ENCODE peak calls at places on chromosomes 12 and 14, in six cellular contexts. One of them, this sample, is unnamed.

GRCh38 chr12:59086124-59086523 is 165.8 kb upstream of the LRIG3 start:
- DNase-seq in NCI-H82: no peak
- DNase-seq in dorsolateral prefrontal cortex: no peak
- DNase-seq in anterior cingulate cortex: no peak
- DNase-seq in ovary: no peak
- DNase-seq in left ventricle myocardium superior: no peak
- DNase-seq in this sample: no peak

GRCh38 chr12:23217158-23217557 is 592.2 kb downstream of the ETNK1 start:
- DNase-seq in dorsolateral prefrontal cortex: no peak
- DNase-seq in anterior cingulate cortex: no peak
- DNase-seq in ovary: no peak
- DNase-seq in left ventricle myocardium superior: no peak
- DNase-seq in NCI-H82: peak
- DNase-seq in this sample: no peak

GRCh38 chr12:100706029-100706428 is 88.5 kb upstream of the ANO4 start:
- DNase-seq in left ventricle myocardium superior: no peak
- DNase-seq in NCI-H82: no peak
- DNase-seq in anterior cingulate cortex: no peak
- DNase-seq in dorsolateral prefrontal cortex: no peak
- DNase-seq in ovary: no peak
- DNase-seq in this sample: no peak

GRCh38 chr12:116959198-116959460 is 48.4 kb downstream of the FBXW8 start:
- DNase-seq in dorsolateral prefrontal cortex: no peak
- DNase-seq in anterior cingulate cortex: no peak
- DNase-seq in left ventricle myocardium superior: no peak
- DNase-seq in ovary: no peak
- DNase-seq in NCI-H82: no peak
- DNase-seq in this sample: no peak

GRCh38 chr12:5171701-5172100 is 128.0 kb downstream of the KCNA5 start:
- DNase-seq in ovary: no peak
- DNase-seq in left ventricle myocardium superior: no peak
- DNase-seq in NCI-H82: peak
- DNase-seq in anterior cingulate cortex: no peak
- DNase-seq in dorsolateral prefrontal cortex: no peak
- DNase-seq in this sample: no peak

GRCh38 chr14:64303471-64303917 is 9.3 kb upstream of the ESR2 start:
- DNase-seq in anterior cingulate cortex: no peak
- DNase-seq in NCI-H82: peak
- DNase-seq in left ventricle myocardium superior: no peak
- DNase-seq in dorsolateral prefrontal cortex: no peak
- DNase-seq in ovary: no peak
- DNase-seq in this sample: peak

GRCh38 chr14:56199095-56199975 is 81.1 kb downstream of the PELI2 start:
- DNase-seq in ovary: no peak
- DNase-seq in dorsolateral prefrontal cortex: no peak
- DNase-seq in left ventricle myocardium superior: no peak
- DNase-seq in anterior cingulate cortex: no peak
- DNase-seq in NCI-H82: peak
- DNase-seq in this sample: peak

GRCh38 chr14:90883782-90884181 is 67.6 kb upstream of the TTC7B start:
- DNase-seq in NCI-H82: no peak
- DNase-seq in anterior cingulate cortex: no peak
- DNase-seq in left ventricle myocardium superior: no peak
- DNase-seq in ovary: no peak
- DNase-seq in dorsolateral prefrontal cortex: no peak
- DNase-seq in this sample: no peak

GRCh38 chr12:31578632-31579031 is 12.3 kb downstream of the DENND5B start:
- DNase-seq in NCI-H82: no peak
- DNase-seq in left ventricle myocardium superior: no peak
- DNase-seq in ovary: peak
- DNase-seq in dorsolateral prefrontal cortex: no peak
- DNase-seq in anterior cingulate cortex: peak
- DNase-seq in this sample: no peak

GRCh38 chr12:67637718-67638117 is 10.8 kb upstream of the DYRK2 start:
- DNase-seq in ovary: no peak
- DNase-seq in dorsolateral prefrontal cortex: no peak
- DNase-seq in NCI-H82: no peak
- DNase-seq in left ventricle myocardium superior: no peak
- DNase-seq in anterior cingulate cortex: no peak
- DNase-seq in this sample: no peak

GRCh38 chr14:66918527-66918926 is 270.7 kb upstream of the GARIN2 start:
- DNase-seq in ovary: no peak
- DNase-seq in anterior cingulate cortex: no peak
- DNase-seq in NCI-H82: no peak
- DNase-seq in dorsolateral prefrontal cortex: no peak
- DNase-seq in left ventricle myocardium superior: no peak
- DNase-seq in this sample: no peak

GRCh38 chr14:72256055-72256454 is 323.8 kb downstream of the RGS6 start:
- DNase-seq in ovary: no peak
- DNase-seq in NCI-H82: no peak
- DNase-seq in anterior cingulate cortex: no peak
- DNase-seq in left ventricle myocardium superior: no peak
- DNase-seq in dorsolateral prefrontal cortex: no peak
- DNase-seq in this sample: no peak

GRCh38 chr14:65959563-65960024 is 526.6 kb upstream of the CCDC196 start:
- DNase-seq in NCI-H82: no peak
- DNase-seq in anterior cingulate cortex: no peak
- DNase-seq in left ventricle myocardium superior: no peak
- DNase-seq in dorsolateral prefrontal cortex: no peak
- DNase-seq in ovary: no peak
- DNase-seq in this sample: no peak

GRCh38 chr14:50139192-50139591 is 22.8 kb upstream of the VCPKMT start:
- DNase-seq in left ventricle myocardium superior: no peak
- DNase-seq in dorsolateral prefrontal cortex: no peak
- DNase-seq in NCI-H82: no peak
- DNase-seq in ovary: no peak
- DNase-seq in anterior cingulate cortex: no peak
- DNase-seq in this sample: no peak

GRCh38 chr14:89678715-89679220 is 261.7 kb upstream of the FOXN3 start:
- DNase-seq in anterior cingulate cortex: no peak
- DNase-seq in NCI-H82: no peak
- DNase-seq in dorsolateral prefrontal cortex: no peak
- DNase-seq in left ventricle myocardium superior: no peak
- DNase-seq in ovary: no peak
- DNase-seq in this sample: no peak

GRCh38 chr12:108457006-108457733 is 57.9 kb upstream of the FICD start:
- DNase-seq in anterior cingulate cortex: no peak
- DNase-seq in NCI-H82: peak
- DNase-seq in left ventricle myocardium superior: no peak
- DNase-seq in dorsolateral prefrontal cortex: no peak
- DNase-seq in ovary: no peak
- DNase-seq in this sample: peak

GRCh38 chr12:3213768-3214167 is 136.6 kb downstream of the TSPAN9 start:
- DNase-seq in left ventricle myocardium superior: no peak
- DNase-seq in dorsolateral prefrontal cortex: no peak
- DNase-seq in NCI-H82: no peak
- DNase-seq in ovary: no peak
- DNase-seq in anterior cingulate cortex: no peak
- DNase-seq in this sample: no peak

GRCh38 chr12:100794441-100795192 is at the start of gene ANO4:
- DNase-seq in ovary: no peak
- DNase-seq in left ventricle myocardium superior: no peak
- DNase-seq in dorsolateral prefrontal cortex: peak
- DNase-seq in NCI-H82: no peak
- DNase-seq in anterior cingulate cortex: peak
- DNase-seq in this sample: no peak

GRCh38 chr14:92412912-92413311 is 89.9 kb downstream of the SLC24A4 start:
- DNase-seq in anterior cingulate cortex: no peak
- DNase-seq in dorsolateral prefrontal cortex: no peak
- DNase-seq in left ventricle myocardium superior: no peak
- DNase-seq in NCI-H82: peak
- DNase-seq in ovary: no peak
- DNase-seq in this sample: no peak

GRCh38 chr12:52744493-52745156 is 32.5 kb downstream of the KRT76 start:
- DNase-seq in left ventricle myocardium superior: no peak
- DNase-seq in NCI-H82: no peak
- DNase-seq in dorsolateral prefrontal cortex: no peak
- DNase-seq in anterior cingulate cortex: no peak
- DNase-seq in ovary: no peak
- DNase-seq in this sample: no peak

GRCh38 chr14:104976198-104977007 is 1.8 kb downstream of the AHNAK2 start:
- DNase-seq in left ventricle myocardium superior: peak
- DNase-seq in NCI-H82: peak
- DNase-seq in dorsolateral prefrontal cortex: peak
- DNase-seq in anterior cingulate cortex: no peak
- DNase-seq in ovary: peak
- DNase-seq in this sample: peak

GRCh38 chr12:88836156-88836555 is 255.9 kb upstream of the KITLG start:
- DNase-seq in NCI-H82: no peak
- DNase-seq in dorsolateral prefrontal cortex: no peak
- DNase-seq in left ventricle myocardium superior: no peak
- DNase-seq in ovary: no peak
- DNase-seq in anterior cingulate cortex: no peak
- DNase-seq in this sample: no peak

GRCh38 chr12:56469007-56469930 is 891 bp downstream of the SPRYD4 start:
- DNase-seq in anterior cingulate cortex: peak
- DNase-seq in NCI-H82: no peak
- DNase-seq in ovary: peak
- DNase-seq in left ventricle myocardium superior: no peak
- DNase-seq in dorsolateral prefrontal cortex: no peak
- DNase-seq in this sample: no peak

GRCh38 chr14:105039458-105040205 is 18.7 kb upstream of the CDCA4 start:
- DNase-seq in ovary: no peak
- DNase-seq in anterior cingulate cortex: no peak
- DNase-seq in NCI-H82: peak
- DNase-seq in dorsolateral prefrontal cortex: no peak
- DNase-seq in left ventricle myocardium superior: no peak
- DNase-seq in this sample: no peak